ENCODE peak calls at places on chromosomes 2 and 18, in seven cellular contexts. One of them, this sample, is unnamed.

GRCh38 chr2:25274868-25275574 is 66.7 kb downstream of the DNMT3A start:
- DNase-seq in lower lobe of right lung: peak; percentile 63
- DNase-seq in tibial nerve: no peak
- DNase-seq in stimulated activated CD4-positive, alpha-beta T cell treated with anti-CD3 and anti-CD28 coated beads, TNF-alpha, amount 100 ng/mL, for 48 hours: no peak
- DNase-seq in left ventricle myocardium inferior: peak; percentile 53
- DNase-seq in activated CD4-positive, alpha-beta T cell treated with anti-CD3 and anti-CD28 coated beads for 48 hours: peak; percentile 55
- DNase-seq in HT1080: no peak
- DNase-seq in this sample: peak; percentile 41

GRCh38 chr2:226995625-226996041 is 159.8 kb downstream of the RHBDD1 start:
- DNase-seq in lower lobe of right lung: no peak
- DNase-seq in tibial nerve: no peak
- DNase-seq in stimulated activated CD4-positive, alpha-beta T cell treated with anti-CD3 and anti-CD28 coated beads, TNF-alpha, amount 100 ng/mL, for 48 hours: peak; percentile 52
- DNase-seq in left ventricle myocardium inferior: peak; percentile 29
- DNase-seq in activated CD4-positive, alpha-beta T cell treated with anti-CD3 and anti-CD28 coated beads for 48 hours: peak; percentile 81
- DNase-seq in HT1080: peak; percentile 99
- DNase-seq in this sample: peak; percentile 81

GRCh38 chr2:16487686-16488085 is 177.9 kb downstream of the CYRIA start:
- DNase-seq in lower lobe of right lung: no peak
- DNase-seq in tibial nerve: no peak
- DNase-seq in stimulated activated CD4-positive, alpha-beta T cell treated with anti-CD3 and anti-CD28 coated beads, TNF-alpha, amount 100 ng/mL, for 48 hours: no peak
- DNase-seq in left ventricle myocardium inferior: no peak
- DNase-seq in activated CD4-positive, alpha-beta T cell treated with anti-CD3 and anti-CD28 coated beads for 48 hours: no peak
- DNase-seq in HT1080: peak; percentile 17
- DNase-seq in this sample: peak; percentile 54

GRCh38 chr2:34320056-34320455 is 721.0 kb upstream of the FAM98A start:
- DNase-seq in lower lobe of right lung: no peak
- DNase-seq in tibial nerve: no peak
- DNase-seq in stimulated activated CD4-positive, alpha-beta T cell treated with anti-CD3 and anti-CD28 coated beads, TNF-alpha, amount 100 ng/mL, for 48 hours: no peak
- DNase-seq in left ventricle myocardium inferior: no peak
- DNase-seq in activated CD4-positive, alpha-beta T cell treated with anti-CD3 and anti-CD28 coated beads for 48 hours: no peak
- DNase-seq in HT1080: no peak
- DNase-seq in this sample: no peak

GRCh38 chr2:188588235-188588634 is 296.6 kb downstream of the GULP1 start:
- DNase-seq in lower lobe of right lung: no peak
- DNase-seq in tibial nerve: no peak
- DNase-seq in stimulated activated CD4-positive, alpha-beta T cell treated with anti-CD3 and anti-CD28 coated beads, TNF-alpha, amount 100 ng/mL, for 48 hours: no peak
- DNase-seq in left ventricle myocardium inferior: no peak
- DNase-seq in activated CD4-positive, alpha-beta T cell treated with anti-CD3 and anti-CD28 coated beads for 48 hours: no peak
- DNase-seq in HT1080: no peak
- DNase-seq in this sample: no peak

GRCh38 chr2:29502452-29502851 is 387.2 kb downstream of the CLIP4 start:
- DNase-seq in lower lobe of right lung: no peak
- DNase-seq in tibial nerve: no peak
- DNase-seq in stimulated activated CD4-positive, alpha-beta T cell treated with anti-CD3 and anti-CD28 coated beads, TNF-alpha, amount 100 ng/mL, for 48 hours: no peak
- DNase-seq in left ventricle myocardium inferior: no peak
- DNase-seq in activated CD4-positive, alpha-beta T cell treated with anti-CD3 and anti-CD28 coated beads for 48 hours: no peak
- DNase-seq in HT1080: no peak
- DNase-seq in this sample: no peak

GRCh38 chr2:3465328-3465727 is 54.0 kb downstream of the ADI1 start:
- DNase-seq in lower lobe of right lung: peak; percentile 40
- DNase-seq in tibial nerve: peak; percentile 11
- DNase-seq in stimulated activated CD4-positive, alpha-beta T cell treated with anti-CD3 and anti-CD28 coated beads, TNF-alpha, amount 100 ng/mL, for 48 hours: no peak
- DNase-seq in left ventricle myocardium inferior: no peak
- DNase-seq in activated CD4-positive, alpha-beta T cell treated with anti-CD3 and anti-CD28 coated beads for 48 hours: no peak
- DNase-seq in HT1080: no peak
- DNase-seq in this sample: no peak

GRCh38 chr18:74196220-74197119 is 48.1 kb downstream of the TIMM21 start:
- DNase-seq in lower lobe of right lung: no peak
- DNase-seq in tibial nerve: no peak
- DNase-seq in stimulated activated CD4-positive, alpha-beta T cell treated with anti-CD3 and anti-CD28 coated beads, TNF-alpha, amount 100 ng/mL, for 48 hours: peak; percentile 20
- DNase-seq in left ventricle myocardium inferior: no peak
- DNase-seq in activated CD4-positive, alpha-beta T cell treated with anti-CD3 and anti-CD28 coated beads for 48 hours: peak; percentile 51
- DNase-seq in HT1080: peak; percentile 72
- DNase-seq in this sample: peak; percentile 59

GRCh38 chr18:76459312-76459686 is 35.7 kb downstream of the ZNF516 start:
- DNase-seq in lower lobe of right lung: no peak
- DNase-seq in tibial nerve: no peak
- DNase-seq in stimulated activated CD4-positive, alpha-beta T cell treated with anti-CD3 and anti-CD28 coated beads, TNF-alpha, amount 100 ng/mL, for 48 hours: no peak
- DNase-seq in left ventricle myocardium inferior: no peak
- DNase-seq in activated CD4-positive, alpha-beta T cell treated with anti-CD3 and anti-CD28 coated beads for 48 hours: no peak
- DNase-seq in HT1080: no peak
- DNase-seq in this sample: no peak

GRCh38 chr2:121709776-121710469 is 26.8 kb downstream of the NIFK start:
- DNase-seq in lower lobe of right lung: no peak
- DNase-seq in tibial nerve: no peak
- DNase-seq in stimulated activated CD4-positive, alpha-beta T cell treated with anti-CD3 and anti-CD28 coated beads, TNF-alpha, amount 100 ng/mL, for 48 hours: no peak
- DNase-seq in left ventricle myocardium inferior: no peak
- DNase-seq in activated CD4-positive, alpha-beta T cell treated with anti-CD3 and anti-CD28 coated beads for 48 hours: no peak
- DNase-seq in HT1080: no peak
- DNase-seq in this sample: no peak

GRCh38 chr2:98551316-98551715 is 57.0 kb downstream of the COA5 start:
- DNase-seq in lower lobe of right lung: no peak
- DNase-seq in tibial nerve: no peak
- DNase-seq in stimulated activated CD4-positive, alpha-beta T cell treated with anti-CD3 and anti-CD28 coated beads, TNF-alpha, amount 100 ng/mL, for 48 hours: peak; percentile 8
- DNase-seq in left ventricle myocardium inferior: no peak
- DNase-seq in activated CD4-positive, alpha-beta T cell treated with anti-CD3 and anti-CD28 coated beads for 48 hours: peak; percentile 60
- DNase-seq in HT1080: no peak
- DNase-seq in this sample: no peak

GRCh38 chr2:98476192-98476868 is 31.7 kb downstream of the INPP4A start:
- DNase-seq in lower lobe of right lung: no peak
- DNase-seq in tibial nerve: no peak
- DNase-seq in stimulated activated CD4-positive, alpha-beta T cell treated with anti-CD3 and anti-CD28 coated beads, TNF-alpha, amount 100 ng/mL, for 48 hours: no peak
- DNase-seq in left ventricle myocardium inferior: no peak
- DNase-seq in activated CD4-positive, alpha-beta T cell treated with anti-CD3 and anti-CD28 coated beads for 48 hours: no peak
- DNase-seq in HT1080: no peak
- DNase-seq in this sample: no peak

GRCh38 chr18:5879479-5879882 is 15.8 kb downstream of the TMEM200C start:
- DNase-seq in lower lobe of right lung: no peak
- DNase-seq in tibial nerve: no peak
- DNase-seq in stimulated activated CD4-positive, alpha-beta T cell treated with anti-CD3 and anti-CD28 coated beads, TNF-alpha, amount 100 ng/mL, for 48 hours: no peak
- DNase-seq in left ventricle myocardium inferior: no peak
- DNase-seq in activated CD4-positive, alpha-beta T cell treated with anti-CD3 and anti-CD28 coated beads for 48 hours: no peak
- DNase-seq in HT1080: peak; percentile 10
- DNase-seq in this sample: peak; percentile 9

GRCh38 chr2:191190439-191190838 is 39.6 kb upstream of the STAT4 start:
- DNase-seq in lower lobe of right lung: no peak
- DNase-seq in tibial nerve: no peak
- DNase-seq in stimulated activated CD4-positive, alpha-beta T cell treated with anti-CD3 and anti-CD28 coated beads, TNF-alpha, amount 100 ng/mL, for 48 hours: no peak
- DNase-seq in left ventricle myocardium inferior: no peak
- DNase-seq in activated CD4-positive, alpha-beta T cell treated with anti-CD3 and anti-CD28 coated beads for 48 hours: no peak
- DNase-seq in HT1080: no peak
- DNase-seq in this sample: no peak

GRCh38 chr2:158761626-158762025 is 33.5 kb upstream of the DAPL1 start:
- DNase-seq in lower lobe of right lung: no peak
- DNase-seq in tibial nerve: no peak
- DNase-seq in stimulated activated CD4-positive, alpha-beta T cell treated with anti-CD3 and anti-CD28 coated beads, TNF-alpha, amount 100 ng/mL, for 48 hours: no peak
- DNase-seq in left ventricle myocardium inferior: no peak
- DNase-seq in activated CD4-positive, alpha-beta T cell treated with anti-CD3 and anti-CD28 coated beads for 48 hours: no peak
- DNase-seq in HT1080: peak; percentile 22
- DNase-seq in this sample: no peak

GRCh38 chr2:130778781-130779180 is 23.4 kb downstream of the AMER3 start:
- DNase-seq in lower lobe of right lung: no peak
- DNase-seq in tibial nerve: no peak
- DNase-seq in stimulated activated CD4-positive, alpha-beta T cell treated with anti-CD3 and anti-CD28 coated beads, TNF-alpha, amount 100 ng/mL, for 48 hours: no peak
- DNase-seq in left ventricle myocardium inferior: no peak
- DNase-seq in activated CD4-positive, alpha-beta T cell treated with anti-CD3 and anti-CD28 coated beads for 48 hours: no peak
- DNase-seq in HT1080: no peak
- DNase-seq in this sample: no peak

GRCh38 chr2:230902180-230902899 is 22.7 kb downstream of the GPR55 start:
- DNase-seq in lower lobe of right lung: no peak
- DNase-seq in tibial nerve: no peak
- DNase-seq in stimulated activated CD4-positive, alpha-beta T cell treated with anti-CD3 and anti-CD28 coated beads, TNF-alpha, amount 100 ng/mL, for 48 hours: no peak
- DNase-seq in left ventricle myocardium inferior: peak; percentile 25
- DNase-seq in activated CD4-positive, alpha-beta T cell treated with anti-CD3 and anti-CD28 coated beads for 48 hours: peak; percentile 75
- DNase-seq in HT1080: peak; percentile 45
- DNase-seq in this sample: peak; percentile 61

GRCh38 chr18:24078391-24078790 is 60.5 kb upstream of the CABYR start:
- DNase-seq in lower lobe of right lung: no peak
- DNase-seq in tibial nerve: no peak
- DNase-seq in stimulated activated CD4-positive, alpha-beta T cell treated with anti-CD3 and anti-CD28 coated beads, TNF-alpha, amount 100 ng/mL, for 48 hours: no peak
- DNase-seq in left ventricle myocardium inferior: no peak
- DNase-seq in activated CD4-positive, alpha-beta T cell treated with anti-CD3 and anti-CD28 coated beads for 48 hours: no peak
- DNase-seq in HT1080: no peak
- DNase-seq in this sample: no peak

GRCh38 chr2:147433822-147434221 is 411.0 kb upstream of the ACVR2A start:
- DNase-seq in lower lobe of right lung: no peak
- DNase-seq in tibial nerve: no peak
- DNase-seq in stimulated activated CD4-positive, alpha-beta T cell treated with anti-CD3 and anti-CD28 coated beads, TNF-alpha, amount 100 ng/mL, for 48 hours: no peak
- DNase-seq in left ventricle myocardium inferior: no peak
- DNase-seq in activated CD4-positive, alpha-beta T cell treated with anti-CD3 and anti-CD28 coated beads for 48 hours: no peak
- DNase-seq in HT1080: no peak
- DNase-seq in this sample: no peak

GRCh38 chr2:8616084-8616419 is 65.8 kb upstream of the ID2 start:
- DNase-seq in lower lobe of right lung: peak; percentile 14
- DNase-seq in tibial nerve: no peak
- DNase-seq in stimulated activated CD4-positive, alpha-beta T cell treated with anti-CD3 and anti-CD28 coated beads, TNF-alpha, amount 100 ng/mL, for 48 hours: no peak
- DNase-seq in left ventricle myocardium inferior: no peak
- DNase-seq in activated CD4-positive, alpha-beta T cell treated with anti-CD3 and anti-CD28 coated beads for 48 hours: no peak
- DNase-seq in HT1080: no peak
- DNase-seq in this sample: no peak

GRCh38 chr2:85413592-85414421 is 3.6 kb upstream of the CAPG start:
- DNase-seq in lower lobe of right lung: no peak
- DNase-seq in tibial nerve: no peak
- DNase-seq in stimulated activated CD4-positive, alpha-beta T cell treated with anti-CD3 and anti-CD28 coated beads, TNF-alpha, amount 100 ng/mL, for 48 hours: no peak
- DNase-seq in left ventricle myocardium inferior: no peak
- DNase-seq in activated CD4-positive, alpha-beta T cell treated with anti-CD3 and anti-CD28 coated beads for 48 hours: peak; percentile 52
- DNase-seq in HT1080: no peak
- DNase-seq in this sample: peak; percentile 83

GRCh38 chr2:177101930-177102329 is 110.7 kb upstream of the HNRNPA3 start:
- DNase-seq in lower lobe of right lung: no peak
- DNase-seq in tibial nerve: no peak
- DNase-seq in stimulated activated CD4-positive, alpha-beta T cell treated with anti-CD3 and anti-CD28 coated beads, TNF-alpha, amount 100 ng/mL, for 48 hours: no peak
- DNase-seq in left ventricle myocardium inferior: no peak
- DNase-seq in activated CD4-positive, alpha-beta T cell treated with anti-CD3 and anti-CD28 coated beads for 48 hours: no peak
- DNase-seq in HT1080: no peak
- DNase-seq in this sample: no peak